ENCODE peak calls at places on chromosomes 7 and 10, in six cellular contexts. C is cardiac muscle cell; Z is astrocyte of the spinal cord; A is CD8-positive, alpha-beta T cell; F is body of pancreas; P is IMR-90. S is an unnamed sample.

GRCh38 chr7:1289681-1290261 is 57.1 kb downstream of the UNCX start:
- DNase-seq in F (no peak), Z (no peak), C (peak), A (no peak), P (no peak), S (no peak)

GRCh38 chr10:3102721-3103410 is 35.5 kb downstream of the PFKP start:
- DNase-seq in F (no peak), C (no peak), A (no peak), P (peak), Z (peak), S (peak)

GRCh38 chr10:104925232-104925851 is 284.3 kb downstream of the SORCS3 start:
- DNase-seq in A (no peak), F (peak), Z (peak), P (no peak), C (peak), S (peak)

GRCh38 chr10:110527731-110528171 is 30.0 kb downstream of the DUSP5 start:
- DNase-seq in P (no peak), C (no peak), Z (no peak), F (no peak), A (no peak), S (no peak)

GRCh38 chr7:143884978-143885559 is 16.9 kb downstream of the TCAF1 start:
- DNase-seq in Z (peak), A (no peak), P (peak), C (peak), F (peak), S (peak)

GRCh38 chr10:15262036-15262713 is 93.7 kb upstream of the NMT2 start:
- DNase-seq in A (no peak), F (peak), P (peak), Z (peak), C (no peak), S (peak)

GRCh38 chr7:30751696-30752273 is at the start of gene INMT:
- DNase-seq in P (no peak), Z (no peak), A (no peak), F (no peak), C (no peak), S (no peak)

GRCh38 chr10:96512524-96512991 is 1.2 kb downstream of the TLL2 start:
- DNase-seq in C (peak), A (no peak), P (peak), Z (peak), F (peak), S (no peak)

GRCh38 chr10:26215923-26216576 is 524 bp upstream of the GAD2 start:
- DNase-seq in C (peak), Z (peak), F (peak), A (no peak), P (no peak), S (no peak)

GRCh38 chr10:72924351-72924750 is 30.3 kb downstream of the PLA2G12B start:
- DNase-seq in P (no peak), C (no peak), A (no peak), Z (no peak), F (no peak), S (no peak)
- TF ChIP-seq CTCF in P (no peak), C (no peak), A (no peak), Z (no peak), F (no peak), S (no peak)

DNA sequence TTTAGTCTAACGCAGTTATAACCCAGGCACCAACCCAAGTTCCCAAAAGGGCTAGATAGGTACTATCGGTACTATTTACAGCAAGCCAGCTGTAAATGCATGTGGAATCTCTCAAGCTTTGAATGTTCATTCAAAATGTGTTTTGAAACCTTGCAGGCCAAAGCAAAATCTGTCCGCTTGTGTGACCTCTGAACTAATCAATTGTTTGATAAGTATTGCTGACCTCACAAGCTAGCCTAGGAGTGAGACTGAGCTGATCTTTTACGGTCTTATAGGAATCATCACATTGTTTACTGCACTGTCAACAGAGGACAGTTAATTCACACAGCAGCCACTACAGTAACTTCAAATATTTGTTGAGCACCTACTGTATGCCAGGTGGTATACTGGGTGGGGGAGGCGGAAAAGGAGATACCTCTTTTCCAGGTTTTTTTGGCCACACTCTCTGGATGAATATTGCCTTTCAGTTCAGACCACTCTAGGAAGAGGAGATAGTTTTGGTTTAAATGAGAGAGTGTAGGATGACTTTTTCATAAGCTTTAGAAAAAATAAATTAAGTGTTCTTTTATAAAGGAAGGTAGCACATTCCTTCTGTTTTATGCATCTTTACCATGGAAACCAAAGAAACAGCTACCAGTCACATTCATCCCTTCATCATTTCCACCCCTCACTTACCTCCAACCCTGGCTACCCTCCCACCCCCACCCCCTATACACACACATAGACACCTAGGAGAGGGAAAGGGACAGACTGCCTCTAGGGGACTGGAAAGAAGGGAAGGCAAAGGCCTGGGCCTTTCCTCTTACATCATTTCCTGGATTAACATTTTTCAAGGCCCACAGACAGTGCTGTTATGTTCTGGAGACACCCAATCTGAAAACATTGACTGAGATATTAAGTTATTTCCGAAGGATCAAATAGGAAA is 2.4 kb downstream of the PAPSS2 start:
- DNase-seq in C (no peak), F (no peak), P (peak), Z (peak), A (no peak), S (no peak)
- H3K4me3 ChIP-seq in C (no peak), F (no peak), P (peak), Z (no peak), A (no peak), S (no peak)

GRCh38 chr10:60048146-60048545 is 141.8 kb upstream of the CCDC6 start:
- DNase-seq in A (no peak), P (no peak), C (peak), Z (peak), F (peak), S (peak)
- TF ChIP-seq CTCF in A (no peak), P (peak), C (peak), Z (peak), F (peak), S (peak)

GRCh38 chr10:70459771-70460490 is 18.4 kb upstream of the NODAL start:
- DNase-seq in P (no peak), F (no peak), C (no peak), Z (no peak), A (no peak), S (no peak)
- H3K4me3 ChIP-seq in P (no peak), F (no peak), C (no peak), Z (no peak), A (no peak), S (no peak)

GRCh38 chr10:20195076-20195475 is 378.8 kb downstream of the PLXDC2 start:
- DNase-seq in Z (no peak), A (no peak), F (no peak), P (no peak), C (no peak), S (no peak)
- TF ChIP-seq CTCF in Z (no peak), A (no peak), F (no peak), P (no peak), C (no peak), S (no peak)

GRCh38 chr7:129615018-129615417 is 3.5 kb downstream of the NRF1 start:
- DNase-seq in C (no peak), A (no peak), F (no peak), Z (no peak), P (peak), S (no peak)
- H3K4me3 ChIP-seq in C (no peak), A (no peak), F (no peak), Z (no peak), P (no peak), S (no peak)